ENCODE peak calls at places on chromosomes 7 and 10, in seven cellular contexts. Z, H, X, P, T, Y and D are unnamed samples. For H3K4me1, the result is how much of the 10 kb centered on the place peaks cover.

GRCh38 chr10:34866848-34867247 is 51.8 kb upstream of the PARD3 start:
- DNase-seq in P (no peak), Z (no peak), X (no peak), H (no peak), Y (no peak), T (peak), D (no peak)

GRCh38 chr7:3217166-3217565 is 83.9 kb upstream of the SDK1 start:
- DNase-seq in P (no peak), H (no peak), X (no peak), Z (peak), T (no peak), Y (no peak), D (peak)

GRCh38 chr7:100585511-100586265 is at the start of gene LRCH4:
- DNase-seq in Z (no peak), T (peak), H (no peak), X (peak), P (peak), Y (no peak), D (no peak)

GRCh38 chr10:3755440-3756359 is 29.3 kb downstream of the KLF6 start:
- DNase-seq in P (no peak), Z (peak), X (no peak), T (no peak), H (peak), Y (peak), D (peak)

GRCh38 chr7:66758964-66759628 is 18.6 kb downstream of the RABGEF1 start:
- DNase-seq in X (no peak), Z (no peak), H (peak), P (no peak), Y (no peak), T (no peak), D (no peak)

GRCh38 chr7:139361523-139361922 is 1.8 kb downstream of the LUC7L2 start:
- DNase-seq in Z (no peak), P (peak), H (no peak), Y (peak), T (no peak), X (no peak), D (no peak)

GRCh38 chr10:89327803-89328441 is at the start of gene IFIT3:
- DNase-seq in P (peak), T (peak), H (peak), X (peak), Y (peak), Z (peak), D (peak)

GRCh38 chr10:129960493-129961273 is 3.4 kb downstream of the EBF3 start:
- DNase-seq in Z (no peak), H (no peak), Y (no peak), T (no peak), P (no peak), X (no peak), D (no peak)

GRCh38 chr7:36747251-36747968 is 23.1 kb upstream of the AOAH start:
- DNase-seq in T (no peak), P (no peak), Z (peak), X (peak), Y (no peak), H (peak), D (peak)

GRCh38 chr7:97971120-97971989 is 18.6 kb downstream of the OCM2 start:
- DNase-seq in Y (peak), X (peak), H (peak), Z (peak), P (peak), T (peak), D (peak)

GRCh38 chr7:25029075-25029474 is 49.1 kb upstream of the OSBPL3 start:
- DNase-seq in T (no peak), X (no peak), Y (no peak), H (no peak), P (no peak), Z (no peak), D (no peak)

GRCh38 chr10:79129361-79129997 is 60.7 kb downstream of the ZMIZ1 start:
- DNase-seq in X (no peak), T (no peak), Y (peak), Z (peak), P (peak), H (peak), D (peak)

GRCh38 chr7:98165827-98166667 is 45.2 kb upstream of the BHLHA15 start:
- DNase-seq in Z (peak), T (peak), Y (peak), P (peak), X (peak), H (peak), D (no peak)

GRCh38 chr10:72308320-72308987 is 34.7 kb downstream of the DDIT4 start:
- DNase-seq in P (peak), T (peak), X (peak), Z (peak), H (peak), Y (peak), D (peak)

GRCh38 chr10:30742471-30742870 is 112.9 kb upstream of the LYZL2 start:
- DNase-seq in X (no peak), Z (no peak), P (no peak), H (no peak), Y (no peak), T (no peak), D (no peak)

GRCh38 chr10:125562737-125563136 is 120.2 kb downstream of the TEX36 start:
- DNase-seq in T (no peak), P (no peak), Y (no peak), H (no peak), Z (no peak), X (no peak), D (no peak)

GRCh38 chr7:39950473-39951155 is 558 bp downstream of the CDK13 start:
- DNase-seq in Z (peak), X (no peak), P (peak), H (peak), Y (peak), T (peak), D (peak)

GRCh38 chr7:7183833-7184463 is 1.6 kb downstream of the C1GALT1 start:
- DNase-seq in X (peak), Y (peak), H (peak), Z (peak), T (no peak), P (peak), D (peak)

GRCh38 chr10:35792301-35792700 is 150.2 kb upstream of the FZD8 start:
- DNase-seq in Y (no peak), T (no peak), P (no peak), H (peak), Z (peak), X (no peak), D (peak)

GRCh38 chr7:146074195-146074765 is 42.3 kb upstream of the CNTNAP2 start:
- DNase-seq in Y (no peak), P (no peak), H (no peak), X (no peak), Z (no peak), T (no peak), D (no peak)

GRCh38 chr7:74021546-74022320 is 6.2 kb upstream of the ELN start:
- DNase-seq in Z (no peak), P (no peak), T (no peak), Y (no peak), X (no peak), H (no peak), D (no peak)

GRCh38 chr10:95850791-95851190 is 57.0 kb upstream of the CC2D2B start:
- DNase-seq in P (peak), H (no peak), Y (no peak), Z (no peak), X (no peak), T (no peak), D (no peak)

GRCh38 chr7:46139079-46139478 is 218.0 kb upstream of the IGFBP3 start:
- DNase-seq in T (no peak), P (peak), X (peak), Y (no peak), H (peak), Z (peak), D (peak)

GRCh38 chr7:154640266-154640865 is 362.6 kb downstream of the PAXIP1 start:
- DNase-seq in T (no peak), Y (no peak), X (no peak), P (no peak), Z (no peak), H (no peak), D (no peak)

GRCh38 chr7:132997505-132997904 is 84.4 kb downstream of the CHCHD3 start:
- DNase-seq in X (no peak), Y (no peak), H (no peak), Z (no peak), P (no peak), T (no peak), D (no peak)

GRCh38 chr7:4909891-4910290 is 26.4 kb upstream of the RADIL start:
- DNase-seq in X (no peak), P (no peak), Y (no peak), T (no peak), Z (no peak), H (no peak), D (no peak)

GRCh38 chr10:116892873-116893685 is 43.8 kb downstream of the ENO4 start:
- DNase-seq in Z (peak), Y (peak), X (no peak), H (peak), T (no peak), P (no peak), D (no peak)

GRCh38 chr7:135193615-135194081 is 17.7 kb downstream of the WDR91 start:
- DNase-seq in H (peak), Y (no peak), T (no peak), P (peak), X (peak), Z (peak), D (peak)

GRCh38 chr7:71521506-71521905 is 389.6 kb downstream of the GALNT17 start:
- DNase-seq in Z (peak), X (no peak), H (no peak), P (peak), Y (no peak), T (peak), D (peak)

GRCh38 chr7:24318326-24318725 is 34.3 kb downstream of the NPY start:
- DNase-seq in H (no peak), Z (no peak), Y (no peak), T (no peak), P (no peak), X (no peak), D (no peak)

GRCh38 chr10:96714856-96715255 is 5.5 kb downstream of the PIK3AP1 start:
- DNase-seq in T (no peak), X (no peak), Y (no peak), H (no peak), Z (no peak), P (no peak), D (no peak)

GRCh38 chr7:42886866-42887509 is 24.9 kb downstream of the C7orf25 start:
- DNase-seq in X (peak), Z (no peak), H (no peak), T (no peak), P (no peak), Y (no peak), D (no peak)

GRCh38 chr7:91239171-91239604 is 25.0 kb upstream of the FZD1 start:
- DNase-seq in H (peak), T (no peak), X (peak), Z (peak), Y (peak), P (peak), D (peak)

GRCh38 chr7:98294798-98295382 is 13.4 kb downstream of the BRI3 start:
- DNase-seq in X (peak), P (peak), T (peak), H (peak), Y (peak), Z (peak), D (no peak)

GRCh38 chr7:47482013-47482761 is 99.7 kb downstream of the TNS3 start:
- DNase-seq in H (peak), T (no peak), P (peak), Y (peak), Z (peak), X (peak), D (peak)

GRCh38 chr7:152617056-152617455 is 58.9 kb downstream of the XRCC2 start:
- DNase-seq in Y (no peak), Z (peak), H (no peak), X (no peak), P (no peak), T (no peak), D (no peak)

GRCh38 chr10:118321724-118322575 is 20.2 kb downstream of the FAM204A start:
- DNase-seq in Z (no peak), P (no peak), T (no peak), X (no peak), H (no peak), Y (no peak), D (no peak)
- H3K9ac ChIP-seq in Z (no peak), P (peak), T (no peak), X (no peak), H (peak), Y (no peak), D (no peak)

DNA sequence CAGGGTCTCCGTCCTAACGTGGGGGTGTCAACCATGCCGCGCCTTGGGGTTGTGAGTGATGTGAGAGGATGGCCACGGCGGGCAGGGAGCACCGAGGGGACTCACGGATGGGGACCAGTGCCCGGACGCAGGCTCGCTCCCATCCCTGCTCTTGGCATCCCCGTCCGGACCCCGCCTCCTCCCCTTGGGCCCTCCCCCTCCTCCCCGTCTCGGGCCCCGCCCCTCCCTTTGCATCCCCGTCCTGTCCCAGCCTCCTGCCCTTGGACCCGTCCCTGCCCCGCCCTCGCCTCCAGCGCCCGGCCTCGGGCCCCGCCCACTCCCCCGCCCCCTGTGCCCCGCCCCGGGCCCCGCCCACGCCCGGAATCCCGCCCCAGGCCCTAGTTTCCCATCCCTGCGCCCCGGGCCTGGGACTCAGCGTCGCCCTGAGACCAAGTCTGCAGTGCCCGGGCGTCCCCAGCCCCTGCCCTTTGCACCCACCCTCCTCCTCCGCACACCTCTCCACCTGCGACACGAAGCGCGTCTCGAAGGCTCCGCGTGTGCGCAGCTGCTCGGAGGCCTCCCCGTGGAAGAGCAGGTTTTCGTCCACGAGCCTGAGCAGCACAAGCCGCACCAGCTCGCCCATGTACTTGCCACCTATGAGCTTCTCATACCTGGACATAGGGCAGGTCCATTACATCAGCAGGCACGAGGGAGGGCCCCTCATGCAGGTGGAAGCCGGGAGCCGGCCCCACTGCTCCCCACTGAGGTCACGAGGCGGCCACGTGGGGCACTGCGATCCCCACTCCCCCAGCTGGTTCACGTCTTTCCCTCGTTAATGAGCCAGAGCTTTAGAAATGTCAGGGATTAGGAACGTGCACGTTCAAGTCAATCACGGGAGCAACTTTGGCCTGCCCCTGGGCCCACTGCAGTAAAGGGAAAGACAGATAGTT is 5.1 kb upstream of the MYL7 start:
- DNase-seq in X (no peak), Z (peak), P (peak), T (peak), H (peak), Y (peak), D (no peak)
- H3K4me3 ChIP-seq in X (no peak), Z (peak), P (peak), T (peak), H (peak), Y (peak), D (peak)

DNA sequence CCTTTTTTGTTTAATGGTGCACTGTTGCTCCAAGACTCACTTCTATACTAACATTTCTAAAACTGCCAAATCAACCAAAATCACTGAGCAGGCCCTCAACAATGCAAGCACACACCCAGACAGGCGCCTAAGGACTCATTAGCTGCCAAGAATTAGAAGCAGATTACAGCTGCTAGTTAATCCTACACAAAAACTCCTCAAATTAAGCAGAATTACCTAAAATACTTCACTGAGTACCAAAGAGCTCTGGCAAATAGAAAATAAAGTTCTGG is 13.0 kb downstream of the TNPO3 start:
- DNase-seq in X (no peak), P (no peak), Z (peak), H (no peak), Y (no peak), T (no peak), D (no peak)
- H3K4me1 ChIP-seq in X (under half), P (under half), Z (under half), H (under half), Y (under half), T (under half), D (under half)

GRCh38 chr10:70126700-70127395 is 5.8 kb downstream of the AIFM2 start:
- DNase-seq in H (no peak), Z (no peak), X (no peak), Y (no peak), P (no peak), T (no peak), D (no peak)

GRCh38 chr10:70131560-70131937 is 1.1 kb downstream of the AIFM2 start:
- DNase-seq in H (no peak), Y (no peak), Z (no peak), P (no peak), X (no peak), T (no peak), D (no peak)

GRCh38 chr10:70132098-70133029 is at the start of gene AIFM2:
- DNase-seq in P (peak), T (peak), H (peak), X (peak), Y (peak), Z (peak), D (peak)

GRCh38 chr10:70135046-70135445 is 2.4 kb upstream of the AIFM2 start:
- DNase-seq in Y (no peak), P (no peak), T (no peak), X (no peak), Z (no peak), H (no peak), D (no peak)

GRCh38 chr10:70130878-70131559 is 1.6 kb downstream of the AIFM2 start:
- DNase-seq in H (peak), X (peak), P (peak), T (no peak), Y (no peak), Z (peak), D (peak)
- H3K9ac ChIP-seq in H (peak), X (no peak), P (peak), T (peak), Y (no peak), Z (no peak), D (no peak)

GRCh38 chr7:158458716-158459282 is 128.8 kb downstream of the PTPRN2 start:
- DNase-seq in X (no peak), T (no peak), Y (no peak), P (no peak), Z (no peak), H (no peak), D (no peak)
- H3K4me3 ChIP-seq in X (no peak), T (no peak), Y (no peak), P (no peak), Z (no peak), H (no peak), D (no peak)

GRCh38 chr7:129611246-129612111 is at the start of gene NRF1:
- DNase-seq in X (peak), H (peak), P (peak), T (peak), Y (peak), Z (peak), D (peak)

GRCh38 chr7:129615018-129615417 is 3.5 kb downstream of the NRF1 start:
- DNase-seq in T (no peak), H (peak), Y (no peak), X (peak), P (peak), Z (peak), D (no peak)

GRCh38 chr7:129612112-129613015 is 844 bp downstream of the NRF1 start:
- DNase-seq in Y (peak), T (peak), H (peak), X (peak), P (peak), Z (peak), D (no peak)

GRCh38 chr7:129610709-129611245 is 743 bp upstream of the NRF1 start:
- DNase-seq in Y (no peak), P (no peak), Z (no peak), X (no peak), T (peak), H (no peak), D (no peak)

DNA sequence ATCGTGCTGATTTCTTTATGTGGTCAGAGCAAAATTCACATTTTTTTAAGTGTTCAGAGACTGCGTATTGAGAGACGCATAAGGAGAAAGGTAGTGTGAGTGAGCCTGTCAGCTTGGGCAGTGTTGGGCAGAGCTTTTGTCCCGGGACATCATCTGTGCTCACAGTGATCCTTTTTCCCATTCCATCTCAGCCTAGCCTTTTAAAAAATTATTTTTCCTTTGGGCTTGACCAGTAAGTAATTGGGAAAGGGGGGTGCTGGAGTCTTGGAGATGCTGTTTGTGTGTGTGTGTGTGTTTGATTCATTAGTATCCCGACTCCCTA is 1.5 kb downstream of the NRF1 start:
- DNase-seq in Z (no peak), X (no peak), Y (no peak), P (no peak), T (no peak), H (no peak), D (no peak)
- H3K4me1 ChIP-seq in Z (under half), X (under half), Y (under half), P (under half), T (under half), H (under half), D (under half)